ENCODE peak calls at places on chromosomes 4 and X, in four cellular contexts. One of them, this sample, is unnamed.

GRCh38 chr4:153651041-153651960 is 32.8 kb upstream of the TLR2 start:
- DNase-seq in AG10803: no peak
- DNase-seq in IMR-90: no peak
- DNase-seq in endothelial cell of umbilical vein: no peak
- DNase-seq in this sample: no peak

GRCh38 chr4:81518762-81519427 is 47.2 kb upstream of the RASGEF1B start:
- DNase-seq in IMR-90: no peak
- DNase-seq in endothelial cell of umbilical vein: no peak
- DNase-seq in AG10803: no peak
- DNase-seq in this sample: no peak

GRCh38 chr4:55554453-55555030 is 7.8 kb upstream of the CLOCK start:
- DNase-seq in endothelial cell of umbilical vein: peak; percentile 55
- DNase-seq in IMR-90: peak; percentile 71
- DNase-seq in AG10803: peak; percentile 69
- DNase-seq in this sample: no peak

GRCh38 chrX:2423293-2423692 is 77.5 kb downstream of the DHRSX start:
- DNase-seq in AG10803: peak; percentile 16
- DNase-seq in IMR-90: peak; percentile 51
- DNase-seq in endothelial cell of umbilical vein: no peak
- DNase-seq in this sample: no peak

GRCh38 chrX:137194164-137194563 is 160.4 kb upstream of the GPR101 start:
- DNase-seq in AG10803: no peak
- DNase-seq in endothelial cell of umbilical vein: peak; percentile 5
- DNase-seq in IMR-90: peak; percentile 21
- DNase-seq in this sample: peak; percentile 55

GRCh38 chrX:76148011-76148665 is 24.7 kb upstream of the PBDC1 start:
- DNase-seq in IMR-90: peak; percentile 25
- DNase-seq in endothelial cell of umbilical vein: peak; percentile 33
- DNase-seq in AG10803: peak; percentile 53
- DNase-seq in this sample: no peak

GRCh38 chr4:138398297-138398696 is 156.1 kb upstream of the SLC7A11 start:
- DNase-seq in AG10803: no peak
- DNase-seq in IMR-90: no peak
- DNase-seq in endothelial cell of umbilical vein: peak; percentile 54
- DNase-seq in this sample: no peak

GRCh38 chr4:107838138-107838618 is 13.4 kb downstream of the SGMS2 start:
- DNase-seq in IMR-90: peak; percentile 25
- DNase-seq in AG10803: peak; percentile 54
- DNase-seq in endothelial cell of umbilical vein: no peak
- DNase-seq in this sample: no peak

GRCh38 chr4:189143255-189143654 is 797.4 kb upstream of the FRG1 start:
- DNase-seq in endothelial cell of umbilical vein: no peak
- DNase-seq in AG10803: no peak
- DNase-seq in IMR-90: peak; percentile 66
- DNase-seq in this sample: no peak

GRCh38 chr4:140136509-140136908 is 17.5 kb downstream of the MAML3 start:
- DNase-seq in endothelial cell of umbilical vein: peak; percentile 20
- DNase-seq in IMR-90: peak; percentile 63
- DNase-seq in AG10803: peak; percentile 47
- DNase-seq in this sample: no peak

DNA sequence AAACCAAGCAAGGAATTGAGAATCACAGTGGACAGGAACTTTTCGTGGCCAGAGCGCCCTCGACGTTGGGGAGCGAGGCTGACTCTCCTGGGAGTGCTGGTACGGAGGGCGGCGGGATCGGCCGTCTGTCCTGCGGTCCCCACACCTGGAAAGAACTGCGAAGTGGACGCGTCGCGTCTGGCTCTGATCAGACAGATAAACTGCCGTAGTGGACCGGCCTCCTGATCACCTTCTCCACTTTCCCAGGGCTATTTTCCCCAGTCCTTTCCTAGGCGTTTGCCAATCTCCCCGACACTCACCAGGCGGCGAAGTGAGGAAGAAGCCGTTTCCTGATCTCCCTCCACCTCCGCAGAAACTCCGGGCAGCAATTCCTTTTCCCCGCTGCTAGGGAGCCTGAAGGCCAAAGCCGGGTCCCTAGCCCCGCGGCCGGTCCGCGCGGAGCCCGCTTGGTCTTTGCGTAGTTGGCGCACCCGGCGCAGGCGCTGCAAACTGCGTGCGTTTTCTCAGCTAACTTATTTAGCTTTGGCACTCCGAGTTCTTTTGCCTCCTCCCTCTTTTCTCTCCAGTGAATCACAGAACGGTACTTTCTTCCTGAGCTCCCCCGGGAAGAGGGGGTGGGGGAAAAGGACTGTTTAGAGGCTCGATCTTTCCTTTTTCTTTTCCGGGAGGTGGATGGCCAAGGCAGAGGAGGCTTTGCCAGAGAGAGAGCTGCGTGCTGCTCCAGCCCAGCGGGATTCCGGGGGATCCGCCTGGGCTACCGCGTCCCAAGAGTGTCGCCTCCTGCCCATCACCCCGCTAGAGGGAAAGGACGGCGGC is at the start of gene ARSJ:
- DNase-seq in endothelial cell of umbilical vein: peak; percentile 82
- DNase-seq in IMR-90: peak; percentile 88
- DNase-seq in AG10803: peak; percentile 80
- DNase-seq in this sample: peak; percentile 65
- H3K4me3 ChIP-seq in endothelial cell of umbilical vein: peak within 1 kb of the TSS; percentile 98
- H3K4me3 ChIP-seq in IMR-90: peak within 1 kb of the TSS; percentile 73
- H3K4me3 ChIP-seq in AG10803: peak within 1 kb of the TSS; percentile 81
- H3K4me3 ChIP-seq in this sample: peak within 1 kb of the TSS; percentile 38

GRCh38 chr4:53651142-53651720 is 59.9 kb upstream of the LNX1 start:
- DNase-seq in AG10803: peak; percentile 46
- DNase-seq in IMR-90: peak; percentile 21
- DNase-seq in endothelial cell of umbilical vein: no peak
- DNase-seq in this sample: no peak
- H3K4me3 ChIP-seq in AG10803: no peak overlapping the region
- H3K4me3 ChIP-seq in IMR-90: no peak overlapping the region
- H3K4me3 ChIP-seq in endothelial cell of umbilical vein: no peak overlapping the region
- H3K4me3 ChIP-seq in this sample: no peak overlapping the region

GRCh38 chr4:41436365-41437263 is 101.3 kb upstream of the LIMCH1 start:
- DNase-seq in IMR-90: no peak
- DNase-seq in AG10803: no peak
- DNase-seq in endothelial cell of umbilical vein: no peak
- DNase-seq in this sample: peak; percentile 99

GRCh38 chr4:41435509-41435908 is 102.4 kb upstream of the LIMCH1 start:
- DNase-seq in AG10803: no peak
- DNase-seq in IMR-90: no peak
- DNase-seq in endothelial cell of umbilical vein: no peak
- DNase-seq in this sample: no peak

GRCh38 chr4:41442818-41443217 is 95.1 kb upstream of the LIMCH1 start:
- DNase-seq in endothelial cell of umbilical vein: peak; percentile 73
- DNase-seq in AG10803: no peak
- DNase-seq in IMR-90: no peak
- DNase-seq in this sample: no peak

GRCh38 chr4:41437264-41437566 is 100.7 kb upstream of the LIMCH1 start:
- DNase-seq in endothelial cell of umbilical vein: peak; percentile 60
- DNase-seq in IMR-90: no peak
- DNase-seq in AG10803: no peak
- DNase-seq in this sample: no peak

GRCh38 chr4:41438564-41438963 is 99.4 kb upstream of the LIMCH1 start:
- DNase-seq in endothelial cell of umbilical vein: no peak
- DNase-seq in AG10803: peak; percentile 61
- DNase-seq in IMR-90: no peak
- DNase-seq in this sample: peak; percentile 71
- H3K4me3 ChIP-seq in endothelial cell of umbilical vein: no peak overlapping the region
- H3K4me3 ChIP-seq in AG10803: no peak overlapping the region
- H3K4me3 ChIP-seq in IMR-90: no peak overlapping the region
- H3K4me3 ChIP-seq in this sample: no peak overlapping the region

GRCh38 chr4:8394125-8394524 is 46.4 kb downstream of the ACOX3 start:
- DNase-seq in endothelial cell of umbilical vein: no peak
- DNase-seq in IMR-90: peak; percentile 31
- DNase-seq in AG10803: peak; percentile 68
- DNase-seq in this sample: no peak
- H3K4me3 ChIP-seq in endothelial cell of umbilical vein: no peak overlapping the region
- H3K4me3 ChIP-seq in IMR-90: no peak overlapping the region
- H3K4me3 ChIP-seq in AG10803: no peak overlapping the region
- H3K4me3 ChIP-seq in this sample: no peak overlapping the region

DNA sequence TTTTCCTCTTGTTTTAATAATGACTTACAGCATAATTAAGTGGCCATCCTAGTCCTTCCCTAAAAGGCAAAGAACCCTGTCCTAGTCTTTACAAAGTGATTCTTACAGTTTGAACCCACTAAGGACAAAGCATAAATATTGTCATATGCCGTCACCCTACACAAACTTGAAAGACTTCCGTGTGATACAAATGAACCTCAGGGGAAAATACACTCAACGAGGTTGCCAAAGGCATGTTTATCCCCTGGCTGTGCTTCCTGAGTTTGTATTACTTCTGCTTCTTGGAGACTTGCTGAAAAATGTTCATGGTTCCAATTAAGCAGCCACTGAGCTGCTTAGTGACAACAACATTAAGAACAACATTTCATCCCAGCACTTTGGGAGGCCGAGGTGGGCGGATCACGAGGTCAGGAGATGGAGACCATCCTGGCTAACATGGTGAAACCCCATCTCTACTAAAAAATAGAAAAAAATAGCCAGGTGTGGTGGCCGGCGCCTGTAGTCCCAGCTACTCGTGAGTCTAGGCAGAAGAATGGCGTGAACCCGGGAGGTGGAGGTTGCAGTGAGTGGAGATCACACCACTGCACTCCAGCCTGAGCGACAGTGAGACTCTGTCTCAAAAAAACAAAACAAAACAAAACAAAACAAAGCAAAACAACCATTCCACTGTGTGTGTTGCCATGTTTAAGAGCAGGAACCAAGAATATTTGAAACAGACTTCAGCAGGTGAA is 16.2 kb downstream of the RASSF6 start:
- DNase-seq in endothelial cell of umbilical vein: peak; percentile 32
- DNase-seq in IMR-90: peak; percentile 6
- DNase-seq in AG10803: no peak
- DNase-seq in this sample: no peak
- H3K4me3 ChIP-seq in endothelial cell of umbilical vein: no peak overlapping the region
- H3K4me3 ChIP-seq in IMR-90: no peak overlapping the region
- H3K4me3 ChIP-seq in AG10803: no peak overlapping the region
- H3K4me3 ChIP-seq in this sample: no peak overlapping the region

GRCh38 chr4:3042226-3042625 is 32.1 kb downstream of the HTT-AS start:
- DNase-seq in IMR-90: no peak
- DNase-seq in AG10803: no peak
- DNase-seq in endothelial cell of umbilical vein: no peak
- DNase-seq in this sample: no peak
- H3K4me3 ChIP-seq in IMR-90: no peak overlapping the region
- H3K4me3 ChIP-seq in AG10803: peak overlapping the region; percentile 69
- H3K4me3 ChIP-seq in endothelial cell of umbilical vein: no peak overlapping the region
- H3K4me3 ChIP-seq in this sample: no peak overlapping the region

This sample was measured in HAP-1.